ENCODE peak calls at places on chromosomes 2 and 18, in six cellular contexts. J is sigmoid colon, N is H1, C is spleen, V is GM23338, D is K562. H is an unnamed sample.

GRCh38 chr2:95670167-95670566 is 78.4 kb downstream of the TRIM43 start:
- DNase-seq in J (no peak), N (no peak), C (no peak), V (no peak), D (no peak), H (no peak)

GRCh38 chr2:23711979-23712755 is 214.8 kb downstream of the ATAD2B start:
- DNase-seq in J (peak), N (no peak), C (no peak), V (peak), D (no peak), H (no peak)

GRCh38 chr2:98601532-98602132 is 6.7 kb downstream of the COA5 start:
- DNase-seq in J (no peak), N (no peak), C (no peak), V (peak), D (peak), H (no peak)

GRCh38 chr2:128273469-128274081 is 45.1 kb downstream of the HS6ST1 start:
- DNase-seq in J (peak), N (no peak), C (peak), V (no peak), D (no peak), H (no peak)

GRCh38 chr2:201357216-201357615 is at the start of gene FLACC1:
- DNase-seq in J (no peak), N (no peak), C (no peak), V (peak), D (peak), H (no peak)

GRCh38 chr2:67938053-67938452 is 124.8 kb downstream of the C1D start:
- DNase-seq in J (no peak), N (no peak), C (no peak), V (no peak), D (no peak), H (no peak)

GRCh38 chr18:58135170-58135569 is 91.1 kb downstream of the NEDD4L start:
- DNase-seq in J (no peak), N (no peak), C (no peak), V (no peak), D (no peak), H (no peak)

GRCh38 chr2:132646805-132647115 is 23.2 kb downstream of the LYPD1 start:
- DNase-seq in J (no peak), N (no peak), C (no peak), V (no peak), D (no peak), H (no peak)

GRCh38 chr18:55592106-55592505 is 4.1 kb upstream of the TCF4 start:
- DNase-seq in J (no peak), N (no peak), C (no peak), V (no peak), D (no peak), H (no peak)

GRCh38 chr2:159939946-159940345 is 122.5 kb downstream of the PLA2R1 start:
- DNase-seq in J (no peak), N (no peak), C (no peak), V (peak), D (no peak), H (no peak)

DNA sequence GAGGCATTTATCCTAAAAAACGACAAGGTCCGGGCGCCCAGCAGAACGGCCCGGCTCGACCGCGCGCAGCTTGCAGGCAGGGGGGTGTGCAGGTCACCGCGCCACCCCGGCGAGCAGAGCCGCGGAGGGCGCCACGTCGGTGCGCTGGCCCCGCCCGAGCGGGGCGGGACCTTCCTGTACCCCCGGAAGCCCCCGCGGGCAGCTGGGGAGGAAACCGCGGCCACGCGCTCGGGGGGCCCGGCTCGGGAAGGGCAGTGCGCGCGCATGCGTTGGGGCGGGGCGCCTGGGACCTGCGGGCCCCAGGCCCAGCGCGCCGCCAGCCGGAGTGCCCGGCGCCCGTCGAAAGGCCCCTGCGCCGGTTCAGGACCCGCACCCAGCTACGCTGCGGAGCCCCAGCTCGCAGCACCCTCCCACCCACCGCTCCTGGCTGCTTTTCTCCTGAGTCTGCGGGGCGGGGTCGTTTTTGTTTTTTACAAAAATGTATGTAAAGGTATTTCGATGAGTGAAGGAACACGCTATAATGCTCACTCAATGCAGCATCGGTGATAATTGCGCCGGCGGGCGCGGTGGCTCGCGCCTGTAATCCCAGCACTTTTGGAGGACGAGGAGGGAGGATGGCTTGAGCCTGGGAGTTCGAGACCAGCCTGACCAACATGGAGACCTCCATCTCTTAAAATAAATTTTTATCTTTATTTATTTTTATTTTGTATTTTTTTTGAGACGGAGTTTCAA is 47.7 kb upstream of the POMC start:
- DNase-seq in J (peak), N (peak), C (peak), V (peak), D (no peak), H (peak)
- TF ChIP-seq POLR2AphosphoS5 in J (peak), N (peak), C (peak), V (peak), D (no peak), H (no peak)

DNA sequence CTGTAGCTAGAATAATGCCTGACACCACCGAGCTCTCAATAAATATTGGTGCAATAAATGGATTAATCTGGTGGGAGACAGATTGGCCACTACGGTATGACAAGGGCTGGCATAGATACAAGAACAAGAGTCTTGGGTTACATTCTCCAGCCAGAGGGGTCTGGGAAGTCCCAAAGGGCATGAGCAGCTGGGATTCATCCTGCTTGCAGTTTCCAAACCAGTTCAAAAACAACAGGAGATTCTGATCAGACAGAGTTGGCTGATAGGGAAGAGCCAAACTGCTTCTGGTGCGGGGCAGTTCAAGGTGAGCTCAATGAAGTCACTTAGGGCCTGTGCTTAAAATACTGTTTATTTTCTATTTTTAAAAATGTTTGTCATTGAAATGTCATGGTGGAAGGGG is 266.9 kb downstream of the TNS1 start:
- DNase-seq in J (no peak), N (no peak), C (no peak), V (no peak), D (no peak), H (no peak)
- TF ChIP-seq POLR2AphosphoS5 in J (no peak), N (no peak), C (no peak), V (no peak), D (no peak), H (no peak)

DNA sequence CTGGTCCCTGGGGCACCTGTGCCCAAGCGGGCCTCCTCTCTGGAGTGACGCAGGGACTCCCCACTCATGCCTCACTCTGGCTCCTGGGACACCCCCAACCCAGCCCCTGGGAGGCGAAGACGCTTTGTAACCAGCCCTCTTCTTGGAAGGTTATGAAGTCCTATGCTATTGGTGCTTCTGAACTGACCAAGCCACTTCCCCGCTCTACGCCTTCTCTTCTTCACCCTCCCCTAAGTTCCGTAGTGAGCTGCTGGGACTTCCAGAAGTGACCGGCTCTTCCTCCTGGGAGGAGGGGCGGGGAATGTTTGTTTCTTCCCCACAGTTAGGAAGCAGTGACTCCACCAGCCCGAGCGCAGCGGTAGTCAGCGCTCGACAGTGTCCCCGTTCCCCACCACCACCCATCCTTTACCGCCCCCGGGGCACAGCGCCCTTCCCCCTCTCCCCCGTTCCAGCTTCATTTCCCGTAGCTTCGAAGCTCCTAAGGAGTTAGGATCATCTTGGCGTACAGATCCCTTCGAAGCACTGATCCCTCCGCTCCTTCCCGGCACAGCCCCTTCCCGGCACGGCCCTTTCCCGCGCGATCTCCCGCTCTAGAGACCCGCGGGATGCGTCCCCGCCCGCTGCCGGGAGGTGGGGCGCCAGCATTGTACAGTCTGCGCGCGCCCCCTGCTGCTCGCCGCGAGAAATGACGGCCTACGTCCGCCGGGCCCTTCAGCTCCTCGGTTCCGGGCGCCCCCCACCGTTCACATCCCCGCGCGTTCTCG is 25.3 kb upstream of the NOTO start:
- DNase-seq in J (peak), N (peak), C (peak), V (peak), D (peak), H (peak)
- TF ChIP-seq POLR2AphosphoS5 in J (peak), N (no peak), C (peak), V (no peak), D (no peak), H (no peak)

GRCh38 chr2:42918671-42919335 is 126.4 kb upstream of the HAAO start:
- DNase-seq in J (peak), N (no peak), C (no peak), V (no peak), D (no peak), H (no peak)

GRCh38 chr2:42916394-42916793 is 124.0 kb upstream of the HAAO start:
- DNase-seq in J (peak), N (no peak), C (no peak), V (no peak), D (no peak), H (no peak)

GRCh38 chr2:42914860-42915259 is 122.5 kb upstream of the HAAO start:
- DNase-seq in J (no peak), N (no peak), C (no peak), V (no peak), D (no peak), H (no peak)

GRCh38 chr2:42918041-42918440 is 125.7 kb upstream of the HAAO start:
- DNase-seq in J (peak), N (no peak), C (no peak), V (no peak), D (peak), H (no peak)

GRCh38 chr2:42917374-42918017 is 125.1 kb upstream of the HAAO start:
- DNase-seq in J (peak), N (no peak), C (no peak), V (no peak), D (no peak), H (no peak)
- TF ChIP-seq POLR2AphosphoS5 in J (peak), N (no peak), C (no peak), V (no peak), D (no peak), H (no peak)

GRCh38 chr18:72566327-72566726 is 22.2 kb upstream of the CBLN2 start:
- DNase-seq in J (no peak), N (no peak), C (no peak), V (no peak), D (no peak), H (no peak)
- TF ChIP-seq POLR2AphosphoS5 in J (no peak), N (no peak), C (no peak), V (no peak), D (no peak), H (no peak)

H was measured in GM12891.